ENCODE peak calls at places on chromosome 13, in four cellular contexts. S is HepG2, J is GM12878, V is K562. B is an unnamed sample.

GRCh38 chr13:73074101-73074500 is 15.3 kb downstream of the KLF5 start:
- DNase-seq in S (no peak), J (no peak), V (no peak), B (no peak)

GRCh38 chr13:30744056-30744684 is 8.8 kb downstream of the ALOX5AP start:
- DNase-seq in S (peak; percentile 54), J (peak; percentile 95), V (peak; percentile 6), B (no peak)

GRCh38 chr13:112957295-112957677 is 11.7 kb upstream of the MCF2L start:
- DNase-seq in S (no peak), J (no peak), V (no peak), B (no peak)

GRCh38 chr13:48511621-48512232 is 21.2 kb downstream of the RCBTB2 start:
- DNase-seq in S (no peak), J (no peak), V (no peak), B (no peak)

GRCh38 chr13:110555601-110556223 is 5.8 kb downstream of the RAB20 start:
- DNase-seq in S (peak; percentile 84), J (no peak), V (no peak), B (no peak)

GRCh38 chr13:113754242-113754641 is 4.8 kb upstream of the TMEM255B start:
- DNase-seq in S (no peak), J (no peak), V (no peak), B (no peak)

GRCh38 chr13:109784590-109785140 is 1.7 kb downstream of the IRS2 start:
- DNase-seq in S (no peak), J (no peak), V (no peak), B (peak; percentile 50)

GRCh38 chr13:111187879-111188643 is 73.0 kb downstream of the ARHGEF7 start:
- DNase-seq in S (no peak), J (no peak), V (no peak), B (no peak)

GRCh38 chr13:74289861-74290260 is 155.7 kb upstream of the KLF12 start:
- DNase-seq in S (no peak), J (no peak), V (no peak), B (no peak)

GRCh38 chr13:62931901-62932883 is 1516.5 kb upstream of the PCDH20 start:
- DNase-seq in S (no peak), J (no peak), V (no peak), B (no peak)

GRCh38 chr13:78787189-78787588 is 128.2 kb upstream of the OBI1 start:
- DNase-seq in S (no peak), J (no peak), V (peak; percentile 3), B (no peak)

GRCh38 chr13:42401376-42401775 is 129.4 kb downstream of the AKAP11 start:
- DNase-seq in S (no peak), J (no peak), V (no peak), B (no peak)

DNA sequence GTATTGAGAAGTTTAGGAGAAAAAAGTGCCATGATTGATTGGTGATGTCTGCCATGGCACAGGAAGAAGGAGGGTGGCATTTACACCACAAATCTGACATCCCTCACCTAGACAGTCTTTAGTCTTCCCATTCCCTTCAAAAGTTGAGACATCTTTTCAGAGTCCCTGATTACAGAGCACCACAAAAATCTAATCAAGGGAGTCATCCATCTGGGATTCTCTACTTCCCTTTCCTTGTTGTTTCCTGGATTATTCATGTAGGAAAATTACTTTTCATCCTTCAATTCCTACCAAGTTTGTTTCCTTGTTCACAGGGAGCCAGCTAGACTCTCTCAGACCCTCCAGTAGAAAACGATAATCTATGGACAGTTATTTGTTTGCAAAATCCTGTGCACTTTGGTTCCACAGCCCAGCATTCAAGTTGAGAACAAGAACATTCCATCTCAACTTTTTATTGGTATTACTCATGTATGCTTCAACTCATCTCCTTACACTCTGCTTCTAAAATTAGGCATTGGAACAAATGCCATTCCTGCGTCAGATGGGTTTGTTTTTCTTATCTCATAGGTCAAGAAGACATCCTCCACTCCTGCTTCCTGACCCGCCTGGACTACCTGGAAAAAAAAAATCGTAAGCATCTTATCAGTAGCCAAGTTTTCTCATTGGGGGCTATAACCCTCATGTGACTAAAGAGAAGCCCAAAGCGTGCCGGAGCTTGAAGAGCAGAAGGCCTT is 259.9 kb downstream of the FOXO1 start:
- DNase-seq in S (peak; percentile 43), J (no peak), V (no peak), B (no peak)
- TF ChIP-seq SP1 in S (no peak), J (no peak), V (no peak), B (no peak)

GRCh38 chr13:80463673-80464352 is 122.9 kb upstream of the SPRY2 start:
- DNase-seq in S (no peak), J (no peak), V (no peak), B (no peak)
- TF ChIP-seq FOXM1 in S (no peak), J (no peak), V (no peak), B (no peak)

DNA sequence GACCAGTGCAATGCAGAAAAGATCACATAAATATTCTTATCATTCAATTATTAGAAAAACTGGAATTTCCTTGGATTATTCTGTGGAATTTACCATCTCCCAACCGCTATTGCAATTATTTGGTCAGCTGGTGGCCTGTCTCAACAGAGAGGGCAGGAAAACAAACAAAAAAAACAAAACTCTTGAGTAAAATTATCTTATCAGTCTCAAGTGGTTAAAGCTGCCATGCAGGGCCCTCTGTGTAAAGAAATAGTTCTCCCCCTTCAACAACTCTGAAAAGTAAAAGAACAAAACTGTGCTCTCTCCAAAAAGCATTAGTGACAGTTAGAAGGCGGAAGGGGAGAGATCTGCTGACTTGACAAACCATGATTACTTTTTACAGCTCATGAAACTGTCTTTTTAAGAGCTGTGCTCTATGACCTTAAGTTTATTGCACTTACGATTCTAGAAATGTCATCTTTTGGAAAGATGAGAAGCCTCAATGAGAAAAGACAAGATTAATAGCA is 152.3 kb downstream of the DLEU7 start:
- DNase-seq in S (no peak), J (no peak), V (no peak), B (no peak)
- TF ChIP-seq SP1 in S (no peak), J (no peak), V (no peak), B (no peak)

GRCh38 chr13:95300625-95301134 is 571 bp downstream of the ABCC4 start:
- DNase-seq in S (peak; percentile 16), J (no peak), V (peak; percentile 78), B (peak; percentile 22)
- TF ChIP-seq FOXM1 in S (no peak), J (no peak), V (no peak), B (no peak)

GRCh38 chr13:92175330-92175729 is 776.9 kb downstream of the GPC5 start:
- DNase-seq in S (peak; percentile 27), J (no peak), V (peak; percentile 9), B (peak; percentile 72)
- TF ChIP-seq SP1 in S (no peak), J (no peak), V (no peak), B (no peak)